ENCODE peak calls at places on chromosomes 5 and 9, in five cellular contexts. One of them, this sample, is unnamed.

GRCh38 chr5:180860273-180860886 is 696 bp downstream of the ZFP62 start:
- DNase-seq in tibial artery: no peak
- DNase-seq in NT2/D1: peak
- DNase-seq in OCI-LY7: peak
- DNase-seq in spleen: peak
- DNase-seq in this sample: no peak

GRCh38 chr9:5263568-5264218 is 32.5 kb downstream of the INSL4 start:
- DNase-seq in tibial artery: no peak
- DNase-seq in NT2/D1: no peak
- DNase-seq in OCI-LY7: peak
- DNase-seq in spleen: no peak
- DNase-seq in this sample: no peak

GRCh38 chr5:76403713-76403962 is 553 bp downstream of the IQGAP2 start:
- DNase-seq in tibial artery: no peak
- DNase-seq in NT2/D1: no peak
- DNase-seq in OCI-LY7: no peak
- DNase-seq in spleen: no peak
- DNase-seq in this sample: peak

GRCh38 chr5:17105744-17106450 is 111.5 kb upstream of the BASP1 start:
- DNase-seq in tibial artery: peak
- DNase-seq in NT2/D1: no peak
- DNase-seq in OCI-LY7: no peak
- DNase-seq in spleen: no peak
- DNase-seq in this sample: no peak

GRCh38 chr9:77649109-77649812 is 1.1 kb upstream of the GNA14 start:
- DNase-seq in tibial artery: no peak
- DNase-seq in NT2/D1: no peak
- DNase-seq in OCI-LY7: no peak
- DNase-seq in spleen: no peak
- DNase-seq in this sample: no peak

GRCh38 chr9:2395814-2396213 is 225.8 kb upstream of the VLDLR start:
- DNase-seq in tibial artery: no peak
- DNase-seq in NT2/D1: no peak
- DNase-seq in OCI-LY7: no peak
- DNase-seq in spleen: no peak
- DNase-seq in this sample: no peak

GRCh38 chr5:40166757-40167156 is 513.0 kb upstream of the PTGER4 start:
- DNase-seq in tibial artery: no peak
- DNase-seq in NT2/D1: no peak
- DNase-seq in OCI-LY7: no peak
- DNase-seq in spleen: no peak
- DNase-seq in this sample: no peak

GRCh38 chr5:14762568-14763216 is 98.2 kb downstream of the OTULIN start:
- DNase-seq in tibial artery: no peak
- DNase-seq in NT2/D1: no peak
- DNase-seq in OCI-LY7: peak
- DNase-seq in spleen: no peak
- DNase-seq in this sample: no peak

GRCh38 chr5:146906803-146907202 is 28.2 kb upstream of the PPP2R2B start:
- DNase-seq in tibial artery: no peak
- DNase-seq in NT2/D1: peak
- DNase-seq in OCI-LY7: no peak
- DNase-seq in spleen: no peak
- DNase-seq in this sample: no peak

GRCh38 chr5:19709403-19709802 is 278.6 kb downstream of the CDH18 start:
- DNase-seq in tibial artery: no peak
- DNase-seq in NT2/D1: no peak
- DNase-seq in OCI-LY7: no peak
- DNase-seq in spleen: no peak
- DNase-seq in this sample: no peak

GRCh38 chr5:95178046-95178651 is 106.7 kb downstream of the MCTP1 start:
- DNase-seq in tibial artery: no peak
- DNase-seq in NT2/D1: peak
- DNase-seq in OCI-LY7: peak
- DNase-seq in spleen: no peak
- DNase-seq in this sample: no peak

GRCh38 chr5:8601831-8602354 is 732.9 kb downstream of the MTRR start:
- DNase-seq in tibial artery: no peak
- DNase-seq in NT2/D1: no peak
- DNase-seq in OCI-LY7: no peak
- DNase-seq in spleen: no peak
- DNase-seq in this sample: no peak

GRCh38 chr9:130423272-130423671 is 21.5 kb upstream of the ASS1 start:
- DNase-seq in tibial artery: no peak
- DNase-seq in NT2/D1: no peak
- DNase-seq in OCI-LY7: no peak
- DNase-seq in spleen: no peak
- DNase-seq in this sample: no peak

GRCh38 chr5:119267958-119268386 is 87.8 kb upstream of the TNFAIP8 start:
- DNase-seq in tibial artery: peak
- DNase-seq in NT2/D1: peak
- DNase-seq in OCI-LY7: peak
- DNase-seq in spleen: peak
- DNase-seq in this sample: peak

GRCh38 chr9:129172816-129173215 is 5.2 kb downstream of the IER5L start:
- DNase-seq in tibial artery: no peak
- DNase-seq in NT2/D1: no peak
- DNase-seq in OCI-LY7: no peak
- DNase-seq in spleen: no peak
- DNase-seq in this sample: no peak

GRCh38 chr5:141615991-141616715 is 2.6 kb downstream of the DIAPH1 start:
- DNase-seq in tibial artery: no peak
- DNase-seq in NT2/D1: no peak
- DNase-seq in OCI-LY7: no peak
- DNase-seq in spleen: no peak
- DNase-seq in this sample: no peak

GRCh38 chr5:171251519-171251918 is 57.5 kb upstream of the TLX3 start:
- DNase-seq in tibial artery: no peak
- DNase-seq in NT2/D1: no peak
- DNase-seq in OCI-LY7: no peak
- DNase-seq in spleen: no peak
- DNase-seq in this sample: no peak

GRCh38 chr9:91179237-91180138 is 182.2 kb downstream of the AUH start:
- DNase-seq in tibial artery: no peak
- DNase-seq in NT2/D1: no peak
- DNase-seq in OCI-LY7: no peak
- DNase-seq in spleen: no peak
- DNase-seq in this sample: no peak

GRCh38 chr5:150142800-150143724 is 12.6 kb downstream of the PDGFRB start:
- DNase-seq in tibial artery: peak
- DNase-seq in NT2/D1: no peak
- DNase-seq in OCI-LY7: no peak
- DNase-seq in spleen: no peak
- DNase-seq in this sample: no peak

GRCh38 chr9:97512966-97513560 is 11.6 kb downstream of the TMOD1 start:
- DNase-seq in tibial artery: no peak
- DNase-seq in NT2/D1: no peak
- DNase-seq in OCI-LY7: no peak
- DNase-seq in spleen: no peak
- DNase-seq in this sample: no peak

GRCh38 chr5:76715734-76716455 is at the start of gene F2R:
- DNase-seq in tibial artery: peak
- DNase-seq in NT2/D1: no peak
- DNase-seq in OCI-LY7: no peak
- DNase-seq in spleen: peak
- DNase-seq in this sample: peak

GRCh38 chr9:6739218-6739617 is 18.6 kb upstream of the KDM4C start:
- DNase-seq in tibial artery: no peak
- DNase-seq in NT2/D1: no peak
- DNase-seq in OCI-LY7: peak
- DNase-seq in spleen: no peak
- DNase-seq in this sample: peak

GRCh38 chr9:136119259-136120118 is 814 bp upstream of the TMEM250 start:
- DNase-seq in tibial artery: no peak
- DNase-seq in NT2/D1: no peak
- DNase-seq in OCI-LY7: no peak
- DNase-seq in spleen: no peak
- DNase-seq in this sample: no peak

GRCh38 chr5:179418972-179419371 is 73.7 kb upstream of the ADAMTS2 start:
- DNase-seq in tibial artery: no peak
- DNase-seq in NT2/D1: no peak
- DNase-seq in OCI-LY7: no peak
- DNase-seq in spleen: no peak
- DNase-seq in this sample: no peak

GRCh38 chr9:81521892-81522291 is 167.5 kb downstream of the TLE1 start:
- DNase-seq in tibial artery: no peak
- DNase-seq in NT2/D1: no peak
- DNase-seq in OCI-LY7: no peak
- DNase-seq in spleen: no peak
- DNase-seq in this sample: no peak

GRCh38 chr5:81242906-81243436 is 9.8 kb downstream of the CKMT2 start:
- DNase-seq in tibial artery: no peak
- DNase-seq in NT2/D1: no peak
- DNase-seq in OCI-LY7: no peak
- DNase-seq in spleen: no peak
- DNase-seq in this sample: no peak

DNA sequence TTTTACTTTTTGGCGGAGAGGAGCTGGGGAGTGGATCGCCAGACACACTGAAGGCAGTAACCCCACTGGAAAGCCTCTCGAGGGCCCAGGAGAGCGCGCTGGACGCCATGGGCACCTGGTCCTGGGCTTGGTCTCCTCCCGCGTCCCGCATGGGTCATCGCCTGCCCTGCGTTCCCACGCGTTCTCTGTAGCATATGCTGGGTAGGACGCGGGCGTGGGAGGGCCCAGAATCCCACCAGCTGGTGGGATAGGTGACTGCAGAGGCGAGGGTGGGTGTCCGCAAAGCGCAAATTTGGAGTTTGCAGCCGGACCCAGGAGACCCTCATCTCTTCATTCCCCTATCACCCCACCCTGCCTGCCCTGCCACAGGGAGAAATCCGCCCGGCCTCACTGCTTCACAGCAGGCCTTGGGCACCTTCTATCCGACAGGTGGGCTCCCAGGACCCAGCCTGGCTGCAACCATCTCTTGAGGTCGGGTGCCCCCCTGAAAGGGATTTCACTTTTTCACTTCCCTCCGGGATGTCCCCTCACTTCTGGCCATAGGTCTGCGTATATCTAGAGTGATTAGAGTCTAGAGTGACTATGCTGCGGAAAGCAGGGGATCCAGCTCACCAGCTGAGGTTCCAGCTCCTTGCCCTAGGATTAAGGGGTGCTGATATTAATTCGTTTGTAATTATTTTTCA is 2.9 kb downstream of the DMRT2 start:
- DNase-seq in tibial artery: no peak
- DNase-seq in NT2/D1: no peak
- DNase-seq in OCI-LY7: no peak
- DNase-seq in spleen: no peak
- DNase-seq in this sample: no peak
- H3K4me3 ChIP-seq in tibial artery: no peak
- H3K4me3 ChIP-seq in NT2/D1: no peak
- H3K4me3 ChIP-seq in OCI-LY7: no peak
- H3K4me3 ChIP-seq in spleen: no peak
- H3K4me3 ChIP-seq in this sample: no peak

GRCh38 chr9:128149001-128149701 is at the start of gene LCN2:
- DNase-seq in tibial artery: no peak
- DNase-seq in NT2/D1: no peak
- DNase-seq in OCI-LY7: no peak
- DNase-seq in spleen: peak
- DNase-seq in this sample: peak
- H3K4me3 ChIP-seq in tibial artery: no peak
- H3K4me3 ChIP-seq in NT2/D1: no peak
- H3K4me3 ChIP-seq in OCI-LY7: no peak
- H3K4me3 ChIP-seq in spleen: no peak
- H3K4me3 ChIP-seq in this sample: no peak

DNA sequence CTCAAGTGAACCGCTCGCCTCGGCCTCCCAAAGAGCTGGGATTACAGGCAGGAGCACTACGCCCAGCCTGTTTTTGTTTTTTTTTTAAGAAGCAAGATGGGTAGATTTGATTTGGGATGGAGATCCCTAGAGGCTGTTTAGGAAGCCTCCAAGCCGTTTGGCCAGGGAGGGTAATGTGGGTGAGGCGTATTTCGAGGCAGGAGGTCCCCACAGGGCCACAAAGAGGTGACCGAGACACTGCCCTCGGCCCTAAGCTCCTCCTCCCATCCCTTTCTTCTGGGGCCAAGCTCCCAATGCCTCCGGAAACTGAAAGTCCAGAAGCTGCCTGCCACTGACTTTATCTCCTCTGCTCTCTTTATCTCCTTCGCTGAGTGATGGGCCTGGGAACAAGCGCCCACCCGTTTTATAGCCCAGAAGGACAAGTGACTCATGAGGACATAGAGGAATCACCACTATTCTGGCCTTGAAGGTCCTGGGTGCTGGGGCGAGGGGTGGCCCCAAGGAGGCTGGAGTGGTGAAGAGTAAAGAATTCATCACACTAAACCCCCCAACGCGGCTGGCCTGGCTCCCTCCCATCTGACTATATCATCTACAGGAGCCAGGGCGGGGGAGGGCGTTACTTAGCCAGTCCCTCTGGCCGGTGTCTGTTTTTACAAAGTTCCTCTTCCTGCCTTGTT is 2.0 kb upstream of the RALGDS start:
- DNase-seq in tibial artery: peak
- DNase-seq in NT2/D1: no peak
- DNase-seq in OCI-LY7: no peak
- DNase-seq in spleen: no peak
- DNase-seq in this sample: no peak
- H3K4me3 ChIP-seq in tibial artery: no peak
- H3K4me3 ChIP-seq in NT2/D1: no peak
- H3K4me3 ChIP-seq in OCI-LY7: no peak
- H3K4me3 ChIP-seq in spleen: no peak
- H3K4me3 ChIP-seq in this sample: no peak

GRCh38 chr5:4532705-4533080 is 607.4 kb upstream of the ADAMTS16 start:
- DNase-seq in tibial artery: no peak
- DNase-seq in NT2/D1: no peak
- DNase-seq in OCI-LY7: no peak
- DNase-seq in spleen: no peak
- DNase-seq in this sample: no peak

GRCh38 chr5:4537489-4537888 is 602.6 kb upstream of the ADAMTS16 start:
- DNase-seq in tibial artery: no peak
- DNase-seq in NT2/D1: no peak
- DNase-seq in OCI-LY7: no peak
- DNase-seq in spleen: no peak
- DNase-seq in this sample: no peak

GRCh38 chr5:4531756-4532704 is 608.1 kb upstream of the ADAMTS16 start:
- DNase-seq in tibial artery: no peak
- DNase-seq in NT2/D1: no peak
- DNase-seq in OCI-LY7: no peak
- DNase-seq in spleen: no peak
- DNase-seq in this sample: no peak

DNA sequence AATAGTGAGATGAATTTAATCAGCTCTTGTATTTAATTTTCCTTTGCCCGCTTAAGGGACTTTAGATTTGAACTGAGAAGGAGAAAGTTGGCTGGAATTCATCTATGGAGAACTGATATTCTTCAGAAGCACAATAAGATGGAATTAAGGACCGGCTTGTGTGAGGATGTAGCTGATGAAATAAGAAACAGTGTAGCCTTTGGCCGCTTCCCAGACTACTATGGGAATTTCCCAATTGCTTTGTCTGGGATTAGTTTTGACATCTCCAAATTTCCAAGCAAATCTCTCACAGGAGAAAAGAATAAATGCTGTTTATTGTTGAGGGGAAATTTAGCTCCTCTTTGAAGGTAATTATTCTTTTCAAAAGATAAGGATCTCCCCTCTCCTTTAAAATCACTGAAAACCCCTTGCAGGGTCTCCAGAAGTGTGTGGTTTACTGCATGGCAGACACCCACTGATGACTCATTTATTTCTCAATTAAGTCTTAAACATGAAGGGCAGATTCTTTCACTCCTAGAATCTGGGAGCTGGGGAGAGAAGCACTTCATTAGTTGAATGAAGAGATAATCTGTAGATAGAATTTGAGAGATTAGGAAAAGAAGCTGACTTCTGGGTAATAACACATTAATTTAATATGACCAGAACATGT is 606.5 kb upstream of the ADAMTS16 start:
- DNase-seq in tibial artery: no peak
- DNase-seq in NT2/D1: no peak
- DNase-seq in OCI-LY7: no peak
- DNase-seq in spleen: no peak
- DNase-seq in this sample: no peak
- H3K4me3 ChIP-seq in tibial artery: no peak
- H3K4me3 ChIP-seq in NT2/D1: no peak
- H3K4me3 ChIP-seq in OCI-LY7: no peak
- H3K4me3 ChIP-seq in spleen: no peak
- H3K4me3 ChIP-seq in this sample: no peak